ENCODE peak calls at places on chromosomes 16 and 17, in eight cellular contexts. A is CD4-positive, alpha-beta T cell; R is substantia nigra; G is keratinocyte; V is astrocyte; B is hepatocyte; N is Panc1; C is ovary. M is an unnamed sample.

GRCh38 chr16:56848056-56848936 is 16.7 kb upstream of the SLC12A3 start:
- DNase-seq in A (no peak), R (no peak), G (no peak), V (peak; percentile 81), B (no peak), N (no peak), C (peak; percentile 50), M (no peak)

GRCh38 chr17:34116306-34116705 is 138.8 kb upstream of the CCL2 start:
- DNase-seq in A (no peak), R (no peak), G (no peak), V (no peak), B (no peak), N (no peak), C (no peak), M (no peak)

GRCh38 chr16:24146523-24146922 is 109.6 kb upstream of the CACNG3 start:
- DNase-seq in A (no peak), R (no peak), G (no peak), V (peak; percentile 30), B (peak; percentile 13), N (no peak), C (no peak), M (no peak)

GRCh38 chr16:3583303-3584038 is 6.3 kb upstream of the NLRC3 start:
- DNase-seq in A (no peak), R (no peak), G (no peak), V (no peak), B (no peak), N (no peak), C (no peak), M (no peak)

GRCh38 chr16:70161350-70161749 is 12.2 kb upstream of the CLEC18C start:
- DNase-seq in A (no peak), R (no peak), G (no peak), V (no peak), B (peak; percentile 4), N (no peak), C (no peak), M (no peak)

GRCh38 chr17:17376362-17376761 is 73.2 kb downstream of the NT5M start:
- DNase-seq in A (no peak), R (no peak), G (no peak), V (no peak), B (peak; percentile 41), N (peak; percentile 55), C (no peak), M (no peak)

GRCh38 chr16:85234310-85235235 is 122.3 kb upstream of the CIBAR2 start:
- DNase-seq in A (no peak), R (no peak), G (no peak), V (peak; percentile 76), B (peak; percentile 92), N (no peak), C (peak; percentile 92), M (no peak)

GRCh38 chr16:3266873-3267537 is 10.6 kb upstream of the MEFV start:
- DNase-seq in A (no peak), R (no peak), G (no peak), V (peak; percentile 59), B (peak; percentile 30), N (peak; percentile 17), C (no peak), M (no peak)

GRCh38 chr17:51852603-51853002 is 305.9 kb downstream of the CA10 start:
- DNase-seq in A (no peak), R (no peak), G (no peak), V (no peak), B (no peak), N (no peak), C (no peak), M (no peak)

GRCh38 chr17:2222901-2223616 is 80.5 kb downstream of the SMG6 start:
- DNase-seq in A (peak; percentile 37), R (no peak), G (no peak), V (peak; percentile 64), B (peak; percentile 62), N (no peak), C (peak; percentile 56), M (no peak)

GRCh38 chr17:266701-267656 is 85.5 kb upstream of the DOC2B start:
- DNase-seq in A (no peak), R (no peak), G (no peak), V (peak; percentile 49), B (no peak), N (no peak), C (peak; percentile 23), M (no peak)

GRCh38 chr17:20010099-20010863 is 1.1 kb downstream of the SPECC1 start:
- DNase-seq in A (no peak), R (peak; percentile 17), G (no peak), V (peak; percentile 51), B (peak; percentile 78), N (peak; percentile 76), C (peak; percentile 52), M (peak; percentile 3)

GRCh38 chr17:60767744-60768308 is 90.2 kb downstream of the BCAS3 start:
- DNase-seq in A (no peak), R (no peak), G (no peak), V (no peak), B (no peak), N (no peak), C (no peak), M (no peak)

GRCh38 chr17:42122371-42123303 is at the start of gene HSPB9:
- DNase-seq in A (no peak), R (no peak), G (no peak), V (no peak), B (peak; percentile 77), N (no peak), C (peak; percentile 64), M (no peak)

GRCh38 chr16:74888888-74889287 is 96.0 kb downstream of the WDR59 start:
- DNase-seq in A (no peak), R (no peak), G (no peak), V (no peak), B (no peak), N (no peak), C (no peak), M (no peak)

GRCh38 chr17:3843935-3844516 is 2.0 kb downstream of the NCBP3 start:
- DNase-seq in A (peak; percentile 52), R (no peak), G (no peak), V (no peak), B (peak; percentile 63), N (no peak), C (no peak), M (no peak)

GRCh38 chr16:55542459-55543082 is 23.9 kb upstream of the CAPNS2 start:
- DNase-seq in A (no peak), R (no peak), G (no peak), V (peak; percentile 82), B (no peak), N (no peak), C (no peak), M (no peak)

GRCh38 chr17:29742210-29742513 is 119.5 kb upstream of the CORO6 start:
- DNase-seq in A (no peak), R (no peak), G (no peak), V (no peak), B (no peak), N (no peak), C (no peak), M (no peak)

GRCh38 chr17:78258323-78259229 is 27.1 kb downstream of the TMEM235 start:
- DNase-seq in A (peak; percentile 82), R (no peak), G (no peak), V (peak; percentile 16), B (peak; percentile 74), N (no peak), C (no peak), M (no peak)

GRCh38 chr17:7577327-7578199 is 1.9 kb upstream of the CD68 start:
- DNase-seq in A (no peak), R (no peak), G (no peak), V (no peak), B (peak; percentile 5), N (no peak), C (no peak), M (no peak)
- H3K27ac ChIP-seq in A (no peak overlapping the region), R (no peak overlapping the region), G (no peak overlapping the region), V (no peak overlapping the region), B (peak overlapping the region; percentile 98), N (no peak overlapping the region), C (no peak overlapping the region), M (peak overlapping the region; percentile 99)

DNA sequence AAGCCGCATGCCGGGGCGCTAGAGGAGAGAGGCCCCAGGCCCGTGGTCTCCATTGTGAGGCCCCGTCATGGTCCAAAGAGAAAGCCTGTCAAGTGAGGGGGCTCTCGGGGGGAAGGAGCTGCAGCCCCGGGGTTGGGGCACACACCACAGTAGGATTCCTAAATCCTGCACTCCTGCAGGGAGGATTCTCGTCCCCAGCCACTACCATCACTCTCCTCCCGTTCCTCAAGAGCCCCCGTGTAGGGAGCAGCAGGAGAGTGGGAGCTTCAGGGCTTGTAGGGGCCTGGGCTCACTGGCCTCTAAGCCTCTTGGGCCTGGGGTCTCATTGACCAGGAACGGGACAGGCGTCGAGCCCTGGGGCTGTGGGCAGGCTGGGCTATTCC is 811 bp downstream of the C16orf86 start:
- DNase-seq in A (no peak), R (no peak), G (no peak), V (no peak), B (no peak), N (no peak), C (no peak), M (no peak)
- H3K27ac ChIP-seq in A (peak overlapping the region; percentile 44), R (peak overlapping the region; percentile 88), G (no peak overlapping the region), V (no peak overlapping the region), B (peak overlapping the region; percentile 64), N (peak overlapping the region; percentile 75), C (peak overlapping the region; percentile 65), M (no peak overlapping the region)

GRCh38 chr17:8785547-8786412 is 13.4 kb downstream of the MFSD6L start:
- DNase-seq in A (peak; percentile 73), R (no peak), G (no peak), V (peak; percentile 21), B (peak; percentile 83), N (peak; percentile 56), C (peak; percentile 71), M (no peak)

GRCh38 chr17:8776861-8777260 is 18.5 kb upstream of the SPDYE4 start:
- DNase-seq in A (no peak), R (no peak), G (no peak), V (no peak), B (no peak), N (no peak), C (no peak), M (no peak)

DNA sequence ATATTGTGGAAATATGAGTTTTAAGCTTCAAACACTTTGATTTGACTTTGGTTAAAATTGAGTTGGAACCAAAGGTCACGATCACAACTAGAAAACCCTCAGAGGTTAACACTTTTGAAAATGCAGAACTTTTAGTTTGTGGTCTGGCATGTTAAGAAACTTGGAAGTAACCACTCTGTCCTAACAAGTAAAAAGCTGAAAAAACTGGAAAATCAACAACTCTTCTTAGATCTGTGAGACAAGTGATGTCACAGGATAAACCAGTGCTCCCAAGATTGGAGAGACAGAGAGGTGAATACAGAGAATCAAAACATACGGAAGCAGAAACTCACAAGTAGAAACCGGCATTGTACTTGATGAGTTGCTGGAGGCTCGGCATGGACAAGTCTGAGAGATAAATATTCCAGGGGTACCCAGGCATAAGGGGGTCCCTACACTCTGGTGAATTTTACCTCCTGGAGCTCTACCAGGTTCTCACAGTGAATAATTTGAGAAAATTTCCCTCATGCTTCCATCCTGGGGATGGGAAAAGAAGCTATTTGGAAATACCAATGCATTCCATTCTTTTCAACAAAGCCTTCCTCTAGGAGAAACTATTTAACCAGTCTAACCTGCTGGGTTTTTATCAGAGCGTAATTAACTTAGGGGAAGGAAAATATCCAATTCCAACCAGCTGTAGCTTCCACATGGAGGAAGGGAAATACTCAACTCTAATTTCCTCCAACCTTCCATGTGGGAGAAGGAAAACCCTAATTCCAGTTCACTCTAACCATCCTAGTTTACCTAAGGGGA is 17.2 kb downstream of the MFSD6L start:
- DNase-seq in A (no peak), R (no peak), G (no peak), V (no peak), B (no peak), N (no peak), C (no peak), M (no peak)
- H3K27ac ChIP-seq in A (no peak overlapping the region), R (no peak overlapping the region), G (no peak overlapping the region), V (no peak overlapping the region), B (peak overlapping the region; percentile 53), N (no peak overlapping the region), C (no peak overlapping the region), M (no peak overlapping the region)

GRCh38 chr16:13269359-13269758 is 368.0 kb downstream of the SHISA9 start:
- DNase-seq in A (no peak), R (no peak), G (no peak), V (no peak), B (no peak), N (no peak), C (no peak), M (no peak)
- H3K27ac ChIP-seq in A (no peak overlapping the region), R (no peak overlapping the region), G (no peak overlapping the region), V (no peak overlapping the region), B (peak overlapping the region; percentile 59), N (no peak overlapping the region), C (no peak overlapping the region), M (no peak overlapping the region)

M was measured in epithelial cell of prostate.